ENCODE peak calls at places on chromosomes 6 and 20, in four cellular contexts. One of them, this sample, is unnamed.

GRCh38 chr6:79040083-79040482 is 38.0 kb downstream of the PHIP start:
- DNase-seq in upper lobe of right lung: no peak
- DNase-seq in cardiac muscle cell: peak
- DNase-seq in prostate gland: no peak
- DNase-seq in this sample: no peak

GRCh38 chr6:169988769-169989550 is 237.5 kb downstream of the ERMARD start:
- DNase-seq in cardiac muscle cell: no peak
- DNase-seq in upper lobe of right lung: peak
- DNase-seq in prostate gland: no peak
- DNase-seq in this sample: no peak

GRCh38 chr20:9555781-9556180 is 41.4 kb downstream of the LAMP5 start:
- DNase-seq in cardiac muscle cell: no peak
- DNase-seq in upper lobe of right lung: no peak
- DNase-seq in prostate gland: no peak
- DNase-seq in this sample: no peak

GRCh38 chr6:31075528-31075927 is 36.8 kb downstream of the C6orf15 start:
- DNase-seq in prostate gland: no peak
- DNase-seq in cardiac muscle cell: peak
- DNase-seq in upper lobe of right lung: no peak
- DNase-seq in this sample: no peak

GRCh38 chr6:28311139-28311823 is 24.7 kb downstream of the ZSCAN31 start:
- DNase-seq in cardiac muscle cell: no peak
- DNase-seq in prostate gland: no peak
- DNase-seq in upper lobe of right lung: no peak
- DNase-seq in this sample: no peak

GRCh38 chr6:70901324-70901723 is 55.5 kb downstream of the B3GAT2 start:
- DNase-seq in prostate gland: no peak
- DNase-seq in cardiac muscle cell: no peak
- DNase-seq in upper lobe of right lung: no peak
- DNase-seq in this sample: no peak

GRCh38 chr6:104705095-104705707 is 154.5 kb downstream of the HACE1 start:
- DNase-seq in upper lobe of right lung: no peak
- DNase-seq in prostate gland: no peak
- DNase-seq in cardiac muscle cell: peak
- DNase-seq in this sample: no peak

GRCh38 chr20:53402233-53403005 is 191.2 kb downstream of the ZNF217 start:
- DNase-seq in prostate gland: no peak
- DNase-seq in cardiac muscle cell: no peak
- DNase-seq in upper lobe of right lung: no peak
- DNase-seq in this sample: no peak

GRCh38 chr6:40328376-40328987 is 258.7 kb downstream of the LRFN2 start:
- DNase-seq in cardiac muscle cell: no peak
- DNase-seq in prostate gland: peak
- DNase-seq in upper lobe of right lung: peak
- DNase-seq in this sample: peak

GRCh38 chr6:154942770-154943169 is 52.3 kb upstream of the TIAM2 start:
- DNase-seq in prostate gland: no peak
- DNase-seq in upper lobe of right lung: no peak
- DNase-seq in cardiac muscle cell: no peak
- DNase-seq in this sample: no peak

GRCh38 chr6:110298916-110299315 is 59.2 kb downstream of the METTL24 start:
- DNase-seq in upper lobe of right lung: no peak
- DNase-seq in cardiac muscle cell: no peak
- DNase-seq in prostate gland: no peak
- DNase-seq in this sample: no peak

GRCh38 chr6:30544666-30545272 is 11.5 kb downstream of the GNL1 start:
- DNase-seq in prostate gland: no peak
- DNase-seq in cardiac muscle cell: peak
- DNase-seq in upper lobe of right lung: no peak
- DNase-seq in this sample: no peak

GRCh38 chr6:124800222-124800621 is 162.0 kb upstream of the RNF217 start:
- DNase-seq in upper lobe of right lung: no peak
- DNase-seq in cardiac muscle cell: no peak
- DNase-seq in prostate gland: no peak
- DNase-seq in this sample: no peak

GRCh38 chr6:79544939-79545450 is 7.8 kb upstream of the LCA5 start:
- DNase-seq in prostate gland: peak
- DNase-seq in cardiac muscle cell: peak
- DNase-seq in upper lobe of right lung: peak
- DNase-seq in this sample: peak